ENCODE peak calls at places on chromosomes 7 and 10, in four cellular contexts. One of them, this sample, is unnamed.

GRCh38 chr7:139990571-139990970 is 72.2 kb downstream of the PARP12 start:
- DNase-seq in heart left ventricle: no peak
- DNase-seq in uterus: no peak
- DNase-seq in sigmoid colon: no peak
- DNase-seq in this sample: no peak

GRCh38 chr7:100079024-100079560 is 2.4 kb downstream of the ZNF3 start:
- DNase-seq in heart left ventricle: no peak
- DNase-seq in uterus: no peak
- DNase-seq in sigmoid colon: no peak
- DNase-seq in this sample: no peak

GRCh38 chr7:66239467-66239856 is 34.3 kb downstream of the TPST1 start:
- DNase-seq in heart left ventricle: no peak
- DNase-seq in uterus: no peak
- DNase-seq in sigmoid colon: no peak
- DNase-seq in this sample: no peak

GRCh38 chr7:130891254-130892094 is 157.5 kb upstream of the KLF14 start:
- DNase-seq in heart left ventricle: no peak
- DNase-seq in uterus: peak
- DNase-seq in sigmoid colon: peak
- DNase-seq in this sample: peak

GRCh38 chr7:148697256-148697841 is 1.4 kb upstream of the CUL1 start:
- DNase-seq in heart left ventricle: peak
- DNase-seq in uterus: peak
- DNase-seq in sigmoid colon: peak
- DNase-seq in this sample: peak

GRCh38 chr10:7400068-7400824 is 10.6 kb downstream of the SFMBT2 start:
- DNase-seq in heart left ventricle: no peak
- DNase-seq in uterus: no peak
- DNase-seq in sigmoid colon: no peak
- DNase-seq in this sample: no peak

GRCh38 chr10:71302874-71303568 is 16.0 kb upstream of the SLC29A3 start:
- DNase-seq in heart left ventricle: no peak
- DNase-seq in uterus: no peak
- DNase-seq in sigmoid colon: no peak
- DNase-seq in this sample: no peak

GRCh38 chr7:41316410-41316809 is 386.5 kb downstream of the INHBA start:
- DNase-seq in heart left ventricle: no peak
- DNase-seq in uterus: no peak
- DNase-seq in sigmoid colon: no peak
- DNase-seq in this sample: no peak

GRCh38 chr10:52216852-52217251 is 97.2 kb upstream of the DKK1 start:
- DNase-seq in heart left ventricle: no peak
- DNase-seq in uterus: no peak
- DNase-seq in sigmoid colon: no peak
- DNase-seq in this sample: no peak

GRCh38 chr7:70647801-70648491 is 484.0 kb upstream of the GALNT17 start:
- DNase-seq in heart left ventricle: no peak
- DNase-seq in uterus: no peak
- DNase-seq in sigmoid colon: no peak
- DNase-seq in this sample: peak

GRCh38 chr10:79147796-79148451 is 79.2 kb downstream of the ZMIZ1 start:
- DNase-seq in heart left ventricle: no peak
- DNase-seq in uterus: no peak
- DNase-seq in sigmoid colon: no peak
- DNase-seq in this sample: peak

GRCh38 chr7:146826338-146826737 is 709.7 kb downstream of the CNTNAP2 start:
- DNase-seq in heart left ventricle: no peak
- DNase-seq in uterus: no peak
- DNase-seq in sigmoid colon: no peak
- DNase-seq in this sample: no peak

GRCh38 chr7:144019457-144019856 is 19.3 kb downstream of the OR6B1 start:
- DNase-seq in heart left ventricle: peak
- DNase-seq in uterus: no peak
- DNase-seq in sigmoid colon: no peak
- DNase-seq in this sample: no peak

GRCh38 chr10:87841215-87841614 is 22.1 kb downstream of the KLLN start:
- DNase-seq in heart left ventricle: no peak
- DNase-seq in uterus: no peak
- DNase-seq in sigmoid colon: no peak
- DNase-seq in this sample: no peak

GRCh38 chr10:119742988-119743646 is 17.3 kb downstream of the INPP5F start:
- DNase-seq in heart left ventricle: no peak
- DNase-seq in uterus: no peak
- DNase-seq in sigmoid colon: no peak
- DNase-seq in this sample: no peak

GRCh38 chr10:75708060-75708459 is 276.6 kb downstream of the LRMDA start:
- DNase-seq in heart left ventricle: no peak
- DNase-seq in uterus: no peak
- DNase-seq in sigmoid colon: no peak
- DNase-seq in this sample: no peak

GRCh38 chr7:7424151-7424873 is 111.4 kb downstream of the COL28A1 start:
- DNase-seq in heart left ventricle: peak
- DNase-seq in uterus: peak
- DNase-seq in sigmoid colon: peak
- DNase-seq in this sample: peak

GRCh38 chr7:110095372-110096052 is 995.4 kb upstream of the LRRN3 start:
- DNase-seq in heart left ventricle: no peak
- DNase-seq in uterus: no peak
- DNase-seq in sigmoid colon: no peak
- DNase-seq in this sample: no peak

GRCh38 chr7:16563281-16564022 is 36.8 kb downstream of the LRRC72 start:
- DNase-seq in heart left ventricle: no peak
- DNase-seq in uterus: no peak
- DNase-seq in sigmoid colon: no peak
- DNase-seq in this sample: no peak

GRCh38 chr10:99804471-99804870 is 22.0 kb downstream of the ABCC2 start:
- DNase-seq in heart left ventricle: no peak
- DNase-seq in uterus: no peak
- DNase-seq in sigmoid colon: no peak
- DNase-seq in this sample: no peak

GRCh38 chr10:46526682-46527038 is 29.8 kb downstream of the GPRIN2 start:
- DNase-seq in heart left ventricle: no peak
- DNase-seq in uterus: peak
- DNase-seq in sigmoid colon: peak
- DNase-seq in this sample: peak

GRCh38 chr10:16894834-16895233 is 77.6 kb upstream of the RSU1 start:
- DNase-seq in heart left ventricle: no peak
- DNase-seq in uterus: no peak
- DNase-seq in sigmoid colon: no peak
- DNase-seq in this sample: no peak

GRCh38 chr10:79028056-79028430 is 40.7 kb upstream of the ZMIZ1 start:
- DNase-seq in heart left ventricle: no peak
- DNase-seq in uterus: no peak
- DNase-seq in sigmoid colon: peak
- DNase-seq in this sample: no peak

GRCh38 chr7:55365103-55365679 is at the start of gene LANCL2:
- DNase-seq in heart left ventricle: no peak
- DNase-seq in uterus: no peak
- DNase-seq in sigmoid colon: no peak
- DNase-seq in this sample: peak

GRCh38 chr10:112981553-112981952 is 31.5 kb downstream of the TCF7L2 start:
- DNase-seq in heart left ventricle: no peak
- DNase-seq in uterus: no peak
- DNase-seq in sigmoid colon: peak
- DNase-seq in this sample: no peak

GRCh38 chr7:144818516-144818915 is 17.3 kb downstream of the TPK1 start:
- DNase-seq in heart left ventricle: no peak
- DNase-seq in uterus: no peak
- DNase-seq in sigmoid colon: no peak
- DNase-seq in this sample: peak

GRCh38 chr7:45292481-45292880 is 134.9 kb downstream of the RAMP3 start:
- DNase-seq in heart left ventricle: peak
- DNase-seq in uterus: no peak
- DNase-seq in sigmoid colon: no peak
- DNase-seq in this sample: no peak

GRCh38 chr10:58268454-58268945 is 462 bp upstream of the CISD1 start:
- DNase-seq in heart left ventricle: no peak
- DNase-seq in uterus: no peak
- DNase-seq in sigmoid colon: peak
- DNase-seq in this sample: no peak

GRCh38 chr10:58267713-58268453 is at the start of gene IPMK:
- DNase-seq in heart left ventricle: peak
- DNase-seq in uterus: peak
- DNase-seq in sigmoid colon: peak
- DNase-seq in this sample: peak

GRCh38 chr10:58264780-58265179 is 2.9 kb downstream of the IPMK start:
- DNase-seq in heart left ventricle: no peak
- DNase-seq in uterus: no peak
- DNase-seq in sigmoid colon: no peak
- DNase-seq in this sample: no peak

GRCh38 chr10:58266826-58267712 is 625 bp downstream of the IPMK start:
- DNase-seq in heart left ventricle: peak
- DNase-seq in uterus: peak
- DNase-seq in sigmoid colon: peak
- DNase-seq in this sample: peak

DNA sequence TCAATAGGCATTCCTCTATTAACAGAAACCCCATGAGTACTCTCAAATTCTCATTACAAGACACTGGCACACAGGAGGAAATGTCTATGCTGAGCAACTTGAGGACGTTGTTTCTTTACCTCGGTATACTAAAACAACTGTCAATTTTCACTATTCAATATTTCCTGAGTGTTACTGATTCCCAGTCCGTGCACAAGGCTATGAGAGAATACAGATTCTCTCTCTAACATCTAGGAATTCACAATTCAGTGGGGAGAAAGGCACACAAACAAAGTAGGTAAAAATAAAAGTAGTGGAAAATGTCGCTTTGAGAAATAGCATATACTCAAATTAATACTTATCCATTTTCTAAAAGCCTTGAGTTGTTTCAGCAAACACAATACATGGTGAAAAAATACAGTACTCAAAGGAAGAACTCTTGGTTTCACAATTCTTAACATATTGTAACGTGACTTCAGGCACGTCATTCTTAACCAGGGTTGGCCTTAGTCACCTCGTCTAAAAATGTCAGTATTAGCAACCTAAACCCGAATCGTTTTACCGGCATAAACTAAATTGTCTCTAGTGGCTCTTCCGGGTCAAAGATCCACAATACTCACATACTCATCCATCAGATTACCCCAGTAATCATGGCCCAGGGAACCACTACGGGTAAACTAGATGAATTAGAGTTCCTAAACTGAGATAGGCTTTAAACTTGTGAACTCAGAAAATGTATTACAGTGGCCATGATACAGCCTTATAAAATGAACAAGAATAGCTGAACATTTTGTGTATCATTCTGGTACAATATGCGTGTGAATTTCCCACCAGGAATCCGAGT is 1.5 kb downstream of the IPMK start:
- DNase-seq in heart left ventricle: no peak
- DNase-seq in uterus: no peak
- DNase-seq in sigmoid colon: no peak
- DNase-seq in this sample: no peak
- H3K27ac ChIP-seq in heart left ventricle: peak
- H3K27ac ChIP-seq in uterus: peak
- H3K27ac ChIP-seq in sigmoid colon: peak
- H3K27ac ChIP-seq in this sample: peak

DNA sequence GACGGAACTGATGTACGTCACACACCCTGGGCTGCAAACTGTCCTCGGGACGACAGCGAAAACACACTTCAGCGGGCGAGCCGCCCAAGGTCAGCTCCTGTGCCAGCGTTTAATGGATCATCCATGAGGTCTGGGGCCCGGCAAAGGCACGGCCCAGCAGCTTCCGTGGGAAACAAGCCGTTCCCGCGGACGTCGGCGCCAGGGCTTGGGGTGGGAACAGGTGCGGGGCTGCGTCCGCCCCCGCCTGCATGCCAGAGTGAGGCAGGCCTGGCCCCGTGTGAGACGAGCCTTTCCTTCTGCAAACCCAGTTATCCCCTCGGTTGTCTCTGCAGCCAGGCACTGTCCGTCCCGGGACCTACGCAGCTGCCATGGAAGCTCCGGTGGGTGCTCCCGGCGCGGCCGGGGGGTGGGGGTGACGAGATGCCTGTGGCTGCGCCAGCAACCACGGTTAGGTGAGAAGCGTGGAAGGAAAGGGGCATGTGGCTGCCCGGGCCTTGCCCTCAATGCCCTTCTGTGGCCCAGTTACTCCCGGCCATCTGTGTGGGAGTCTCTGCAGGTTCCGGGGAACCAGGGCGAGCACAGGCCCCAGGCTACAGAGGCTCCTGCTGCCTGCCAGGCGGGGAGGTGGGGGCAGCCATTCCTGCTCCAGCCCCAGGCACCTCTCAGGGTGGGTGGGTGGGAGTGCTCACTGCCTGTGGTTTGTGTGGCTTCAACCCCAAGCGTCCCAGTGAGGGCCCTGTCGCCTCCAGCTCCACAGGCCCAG is 42.2 kb upstream of the PDGFA start:
- DNase-seq in heart left ventricle: no peak
- DNase-seq in uterus: no peak
- DNase-seq in sigmoid colon: no peak
- DNase-seq in this sample: no peak
- TF ChIP-seq POLR2A in heart left ventricle: no peak
- TF ChIP-seq POLR2A in uterus: no peak
- TF ChIP-seq POLR2A in sigmoid colon: no peak
- TF ChIP-seq POLR2A in this sample: no peak

DNA sequence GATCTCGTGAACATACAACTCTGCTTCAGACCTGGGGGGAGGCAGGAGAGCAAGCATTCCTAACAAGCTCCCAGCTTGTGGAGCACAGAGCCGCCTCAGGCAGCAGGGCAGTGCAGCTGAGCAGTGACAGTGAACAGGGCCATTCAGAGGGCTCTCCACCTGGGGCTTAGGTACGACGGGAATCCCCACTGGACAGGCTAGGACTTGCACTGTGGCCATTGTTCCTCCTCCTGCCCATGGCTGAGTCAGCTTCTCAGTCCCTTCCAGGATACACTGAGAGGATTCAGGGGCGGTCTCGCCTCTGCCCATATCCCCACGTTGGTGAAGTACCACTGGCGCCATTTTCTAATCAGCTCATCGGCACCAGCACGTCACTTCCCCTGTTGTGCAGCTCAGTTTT is 71.1 kb downstream of the FIGNL1 start:
- DNase-seq in heart left ventricle: no peak
- DNase-seq in uterus: no peak
- DNase-seq in sigmoid colon: no peak
- DNase-seq in this sample: no peak
- H3K4me3 ChIP-seq in heart left ventricle: no peak
- H3K4me3 ChIP-seq in uterus: no peak
- H3K4me3 ChIP-seq in sigmoid colon: no peak
- H3K4me3 ChIP-seq in this sample: no peak

GRCh38 chr10:110209399-110209925 is 2.1 kb downstream of the MXI1 start:
- DNase-seq in heart left ventricle: peak
- DNase-seq in uterus: peak
- DNase-seq in sigmoid colon: peak
- DNase-seq in this sample: peak

GRCh38 chr10:110209926-110210662 is 2.7 kb downstream of the MXI1 start:
- DNase-seq in heart left ventricle: peak
- DNase-seq in uterus: peak
- DNase-seq in sigmoid colon: peak
- DNase-seq in this sample: peak

GRCh38 chr10:110211455-110211843 is 4.0 kb downstream of the MXI1 start:
- DNase-seq in heart left ventricle: no peak
- DNase-seq in uterus: no peak
- DNase-seq in sigmoid colon: no peak
- DNase-seq in this sample: no peak

GRCh38 chr10:110212119-110213006 is 5.0 kb downstream of the MXI1 start:
- DNase-seq in heart left ventricle: peak
- DNase-seq in uterus: no peak
- DNase-seq in sigmoid colon: peak
- DNase-seq in this sample: no peak

GRCh38 chr10:110210663-110211454 is 3.5 kb downstream of the MXI1 start:
- DNase-seq in heart left ventricle: peak
- DNase-seq in uterus: peak
- DNase-seq in sigmoid colon: peak
- DNase-seq in this sample: peak
- H3K27ac ChIP-seq in heart left ventricle: peak
- H3K27ac ChIP-seq in uterus: peak
- H3K27ac ChIP-seq in sigmoid colon: peak
- H3K27ac ChIP-seq in this sample: peak